ENCODE peak calls at places on chromosomes 13 and 19, in ten cellular contexts. Z is naive thymus-derived CD4-positive, alpha-beta T cell; O is OCI-LY7; D is osteoblast; R is heart left ventricle; B is aorta; Y is CD8-positive, alpha-beta T cell; S is heart right ventricle; G is hepatocyte; I is breast epithelium. N is an unnamed sample.

GRCh38 chr19:58497634-58498170 is 14.1 kb downstream of the SLC27A5 start:
- DNase-seq in I (no peak), R (no peak), Z (no peak), D (peak; percentile 44), O (no peak), G (no peak), Y (no peak), B (no peak), S (no peak), N (no peak)

GRCh38 chr13:66414196-66414800 is 815.8 kb downstream of the PCDH9 start:
- DNase-seq in R (no peak), D (no peak), G (no peak), Y (no peak), Z (no peak), O (no peak), S (no peak), B (no peak), I (no peak), N (no peak)

GRCh38 chr13:60078226-60078625 is 85.5 kb downstream of the DIAPH3 start:
- DNase-seq in I (no peak), G (no peak), B (no peak), Y (no peak), R (no peak), O (no peak), D (no peak), S (no peak), Z (no peak), N (no peak)

GRCh38 chr13:112062047-112062618 is 4.8 kb upstream of the SOX1 start:
- DNase-seq in O (no peak), Z (no peak), G (no peak), R (no peak), I (no peak), Y (no peak), B (no peak), D (peak; percentile 50), S (no peak), N (no peak)

GRCh38 chr13:110138009-110138699 is 168.8 kb downstream of the COL4A1 start:
- DNase-seq in I (no peak), R (peak; percentile 66), D (peak; percentile 99), S (peak; percentile 60), O (peak; percentile 2), B (peak; percentile 95), G (peak; percentile 81), Z (no peak), Y (peak; percentile 34), N (peak; percentile 80)

GRCh38 chr19:28820289-28820688 is 392.7 kb downstream of the UQCRFS1 start:
- DNase-seq in O (no peak), G (no peak), I (no peak), Z (no peak), D (no peak), Y (no peak), B (no peak), S (no peak), R (no peak), N (no peak)

GRCh38 chr13:68440874-68441273 is 1210.7 kb upstream of the PCDH9 start:
- DNase-seq in G (no peak), O (no peak), S (no peak), R (no peak), B (no peak), Y (no peak), Z (no peak), D (no peak), I (no peak), N (no peak)

GRCh38 chr19:43596842-43597461 is 557 bp downstream of the ZNF576 start:
- DNase-seq in I (no peak), R (no peak), B (no peak), Z (no peak), O (peak; percentile 27), D (peak; percentile 81), G (no peak), S (no peak), Y (no peak), N (no peak)

GRCh38 chr13:37706041-37706440 is 107.5 kb upstream of the POSTN start:
- DNase-seq in Y (no peak), S (no peak), I (no peak), G (no peak), Z (no peak), O (no peak), R (no peak), D (no peak), B (no peak), N (no peak)

GRCh38 chr19:30070198-30070969 is 128.3 kb downstream of the URI1 start:
- DNase-seq in R (no peak), I (peak; percentile 37), D (peak; percentile 71), O (no peak), Z (no peak), G (peak; percentile 37), B (peak; percentile 63), Y (no peak), S (no peak), N (no peak)

GRCh38 chr13:28854657-28855056 is 34.5 kb downstream of the MTUS2 start:
- DNase-seq in R (no peak), O (no peak), I (no peak), D (no peak), S (no peak), Y (no peak), G (no peak), Z (no peak), B (no peak), N (peak; percentile 45)

GRCh38 chr13:34108396-34108795 is 290.4 kb downstream of the RFC3 start:
- DNase-seq in Z (no peak), I (no peak), O (no peak), D (no peak), R (no peak), S (no peak), G (peak; percentile 19), Y (no peak), B (no peak), N (no peak)

GRCh38 chr19:2574478-2574931 is 98.6 kb downstream of the GADD45B start:
- DNase-seq in O (no peak), Z (no peak), G (no peak), I (peak; percentile 35), R (no peak), S (no peak), B (peak; percentile 64), D (no peak), Y (no peak), N (no peak)

GRCh38 chr19:52094526-52094925 is 1.0 kb downstream of the ZNF841 start:
- DNase-seq in S (no peak), I (no peak), Y (no peak), Z (no peak), O (no peak), D (no peak), R (no peak), G (peak; percentile 6), B (no peak), N (no peak)

GRCh38 chr13:114044486-114044885 is 70.6 kb upstream of the C13orf46 start:
- DNase-seq in O (no peak), S (no peak), R (no peak), G (no peak), D (no peak), I (no peak), B (no peak), Y (peak; percentile 17), Z (no peak), N (no peak)

GRCh38 chr19:8630796-8631424 is 477 bp downstream of the NFILZ start:
- DNase-seq in D (no peak), B (no peak), I (no peak), R (no peak), Y (no peak), G (no peak), S (no peak), Z (no peak), O (no peak), N (no peak)

GRCh38 chr19:8635422-8635821 is 5.0 kb downstream of the NFILZ start:
- DNase-seq in I (no peak), B (no peak), Y (no peak), O (no peak), S (no peak), D (no peak), G (no peak), Z (no peak), R (no peak), N (no peak)

GRCh38 chr19:8629996-8630683 is at the start of gene NFILZ:
- DNase-seq in Y (no peak), D (no peak), I (no peak), O (no peak), G (no peak), B (no peak), Z (no peak), R (no peak), S (no peak), N (no peak)

GRCh38 chr19:8629184-8629583 is 1.2 kb upstream of the NFILZ start:
- DNase-seq in S (no peak), O (no peak), G (no peak), B (no peak), D (no peak), I (no peak), Z (no peak), R (no peak), Y (no peak), N (no peak)

DNA sequence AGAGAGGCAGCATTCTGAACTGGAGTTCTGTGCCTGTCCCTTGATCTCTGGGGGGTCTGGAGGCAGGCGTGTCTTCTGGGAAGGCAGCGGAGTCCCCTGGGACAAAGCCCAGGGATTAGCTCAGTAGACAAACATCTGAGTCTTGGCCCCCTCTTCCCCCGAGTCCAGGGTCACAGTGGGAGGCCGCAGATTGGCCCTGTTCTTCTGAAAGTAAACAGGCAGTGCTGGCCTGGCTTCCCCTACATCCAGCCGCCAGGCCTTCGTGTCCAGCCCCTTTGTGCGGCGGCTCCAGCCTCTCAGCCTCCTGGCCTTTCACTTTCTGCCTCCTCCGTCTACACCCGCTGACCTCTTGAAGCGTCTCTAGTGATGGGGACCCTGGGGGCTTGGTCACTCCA is 989 bp downstream of the NFILZ start:
- DNase-seq in D (no peak), B (peak; percentile 83), Y (no peak), Z (no peak), I (no peak), R (peak; percentile 38), S (peak; percentile 34), O (no peak), G (peak; percentile 57), N (no peak)
- H3K27ac ChIP-seq in D (no peak overlapping the region), B (peak overlapping the region; percentile 59), Y (no peak overlapping the region), Z (no peak overlapping the region), I (no peak overlapping the region), R (no peak overlapping the region), S (no peak overlapping the region), O (no peak overlapping the region), G (no peak overlapping the region), N (no peak overlapping the region)

GRCh38 chr19:10110076-10110971 is 1.2 kb upstream of the P2RY11 start:
- DNase-seq in I (no peak), D (peak; percentile 52), Y (no peak), S (no peak), Z (no peak), G (no peak), R (no peak), O (no peak), B (peak; percentile 75), N (no peak)
- H3K27ac ChIP-seq in I (no peak overlapping the region), D (no peak overlapping the region), Y (no peak overlapping the region), S (peak overlapping the region; percentile 78), Z (no peak overlapping the region), G (no peak overlapping the region), R (no peak overlapping the region), O (no peak overlapping the region), B (no peak overlapping the region), N (no peak overlapping the region)

GRCh38 chr13:43200736-43201135 is 177.3 kb downstream of the DNAJC15 start:
- DNase-seq in G (no peak), Z (no peak), Y (no peak), R (no peak), D (no peak), B (no peak), O (no peak), I (no peak), S (no peak), N (no peak)
- H3K27ac ChIP-seq in G (no peak overlapping the region), Z (no peak overlapping the region), Y (no peak overlapping the region), R (no peak overlapping the region), D (no peak overlapping the region), B (no peak overlapping the region), O (no peak overlapping the region), I (no peak overlapping the region), S (no peak overlapping the region), N (no peak overlapping the region)

GRCh38 chr19:47485210-47485609 is 1.2 kb upstream of the KPTN start:
- DNase-seq in S (no peak), R (no peak), O (peak; percentile 85), Z (no peak), Y (no peak), G (no peak), D (no peak), B (no peak), I (no peak), N (no peak)
- H3K27ac ChIP-seq in S (peak overlapping the region; percentile 98), R (no peak overlapping the region), O (peak overlapping the region; percentile 91), Z (peak overlapping the region; percentile 96), Y (no peak overlapping the region), G (peak overlapping the region; percentile 90), D (no peak overlapping the region), B (no peak overlapping the region), I (no peak overlapping the region), N (no peak overlapping the region)